ENCODE peak calls at places on chromosomes 5 and 9, in five cellular contexts. One of them, this sample, is unnamed.

GRCh38 chr9:372143-372542 is 157.5 kb downstream of the DOCK8 start:
- DNase-seq in left ventricle myocardium inferior: no peak
- DNase-seq in gastrocnemius medialis: no peak
- DNase-seq in effector memory CD4-positive, alpha-beta T cell: no peak
- DNase-seq in tibial nerve: no peak
- DNase-seq in this sample: peak; percentile 35

GRCh38 chr5:150138551-150139265 is 16.9 kb downstream of the PDGFRB start:
- DNase-seq in left ventricle myocardium inferior: peak; percentile 56
- DNase-seq in gastrocnemius medialis: no peak
- DNase-seq in effector memory CD4-positive, alpha-beta T cell: no peak
- DNase-seq in tibial nerve: peak; percentile 50
- DNase-seq in this sample: peak; percentile 84

GRCh38 chr9:68492801-68493200 is 47.9 kb downstream of the TMEM252 start:
- DNase-seq in left ventricle myocardium inferior: no peak
- DNase-seq in gastrocnemius medialis: no peak
- DNase-seq in effector memory CD4-positive, alpha-beta T cell: no peak
- DNase-seq in tibial nerve: no peak
- DNase-seq in this sample: no peak

GRCh38 chr9:79425840-79426239 is 145.9 kb upstream of the TLE4 start:
- DNase-seq in left ventricle myocardium inferior: no peak
- DNase-seq in gastrocnemius medialis: no peak
- DNase-seq in effector memory CD4-positive, alpha-beta T cell: no peak
- DNase-seq in tibial nerve: no peak
- DNase-seq in this sample: no peak

GRCh38 chr9:133986061-133986460 is 6.1 kb downstream of the VAV2 start:
- DNase-seq in left ventricle myocardium inferior: peak; percentile 9
- DNase-seq in gastrocnemius medialis: no peak
- DNase-seq in effector memory CD4-positive, alpha-beta T cell: no peak
- DNase-seq in tibial nerve: no peak
- DNase-seq in this sample: no peak

GRCh38 chr5:164336906-164337305 is 831.5 kb downstream of the MAT2B start:
- DNase-seq in left ventricle myocardium inferior: no peak
- DNase-seq in gastrocnemius medialis: no peak
- DNase-seq in effector memory CD4-positive, alpha-beta T cell: no peak
- DNase-seq in tibial nerve: no peak
- DNase-seq in this sample: peak; percentile 92

GRCh38 chr9:5263568-5264218 is 32.5 kb downstream of the INSL4 start:
- DNase-seq in left ventricle myocardium inferior: no peak
- DNase-seq in gastrocnemius medialis: no peak
- DNase-seq in effector memory CD4-positive, alpha-beta T cell: no peak
- DNase-seq in tibial nerve: no peak
- DNase-seq in this sample: no peak

GRCh38 chr9:14645648-14646047 is 47.6 kb downstream of the ZDHHC21 start:
- DNase-seq in left ventricle myocardium inferior: no peak
- DNase-seq in gastrocnemius medialis: no peak
- DNase-seq in effector memory CD4-positive, alpha-beta T cell: no peak
- DNase-seq in tibial nerve: no peak
- DNase-seq in this sample: no peak

GRCh38 chr9:124218438-124219289 is 39.1 kb upstream of the NEK6 start:
- DNase-seq in left ventricle myocardium inferior: no peak
- DNase-seq in gastrocnemius medialis: peak; percentile 48
- DNase-seq in effector memory CD4-positive, alpha-beta T cell: no peak
- DNase-seq in tibial nerve: peak; percentile 48
- DNase-seq in this sample: no peak

GRCh38 chr9:114366334-114367128 is 21.3 kb downstream of the AKNA start:
- DNase-seq in left ventricle myocardium inferior: no peak
- DNase-seq in gastrocnemius medialis: no peak
- DNase-seq in effector memory CD4-positive, alpha-beta T cell: no peak
- DNase-seq in tibial nerve: no peak
- DNase-seq in this sample: peak; percentile 77

GRCh38 chr9:125659954-125660353 is 47.1 kb downstream of the MAPKAP1 start:
- DNase-seq in left ventricle myocardium inferior: no peak
- DNase-seq in gastrocnemius medialis: no peak
- DNase-seq in effector memory CD4-positive, alpha-beta T cell: no peak
- DNase-seq in tibial nerve: no peak
- DNase-seq in this sample: peak; percentile 75

GRCh38 chr9:114316605-114317230 is 6.2 kb upstream of the ORM1 start:
- DNase-seq in left ventricle myocardium inferior: no peak
- DNase-seq in gastrocnemius medialis: no peak
- DNase-seq in effector memory CD4-positive, alpha-beta T cell: no peak
- DNase-seq in tibial nerve: no peak
- DNase-seq in this sample: no peak

GRCh38 chr5:32462618-32463017 is 18.1 kb upstream of the ZFR start:
- DNase-seq in left ventricle myocardium inferior: no peak
- DNase-seq in gastrocnemius medialis: no peak
- DNase-seq in effector memory CD4-positive, alpha-beta T cell: no peak
- DNase-seq in tibial nerve: no peak
- DNase-seq in this sample: peak; percentile 13

GRCh38 chr9:133492061-133493021 is 13.4 kb upstream of the SLC2A6 start:
- DNase-seq in left ventricle myocardium inferior: no peak
- DNase-seq in gastrocnemius medialis: peak; percentile 66
- DNase-seq in effector memory CD4-positive, alpha-beta T cell: no peak
- DNase-seq in tibial nerve: no peak
- DNase-seq in this sample: no peak

GRCh38 chr5:88675758-88676636 is 207.0 kb downstream of the MEF2C start:
- DNase-seq in left ventricle myocardium inferior: no peak
- DNase-seq in gastrocnemius medialis: no peak
- DNase-seq in effector memory CD4-positive, alpha-beta T cell: no peak
- DNase-seq in tibial nerve: no peak
- DNase-seq in this sample: no peak

GRCh38 chr9:5292141-5292540 is 12.4 kb downstream of the RLN2 start:
- DNase-seq in left ventricle myocardium inferior: no peak
- DNase-seq in gastrocnemius medialis: no peak
- DNase-seq in effector memory CD4-positive, alpha-beta T cell: no peak
- DNase-seq in tibial nerve: no peak
- DNase-seq in this sample: peak; percentile 2

GRCh38 chr9:73284386-73284785 is 132.7 kb downstream of the ANXA1 start:
- DNase-seq in left ventricle myocardium inferior: no peak
- DNase-seq in gastrocnemius medialis: no peak
- DNase-seq in effector memory CD4-positive, alpha-beta T cell: no peak
- DNase-seq in tibial nerve: no peak
- DNase-seq in this sample: no peak

GRCh38 chr9:126144617-126145456 is 181.8 kb upstream of the MVB12B start:
- DNase-seq in left ventricle myocardium inferior: no peak
- DNase-seq in gastrocnemius medialis: no peak
- DNase-seq in effector memory CD4-positive, alpha-beta T cell: no peak
- DNase-seq in tibial nerve: no peak
- DNase-seq in this sample: no peak

GRCh38 chr9:131406567-131407436 is 12.9 kb downstream of the PRRC2B start:
- DNase-seq in left ventricle myocardium inferior: no peak
- DNase-seq in gastrocnemius medialis: no peak
- DNase-seq in effector memory CD4-positive, alpha-beta T cell: no peak
- DNase-seq in tibial nerve: no peak
- DNase-seq in this sample: no peak

GRCh38 chr5:71475788-71476384 is 20.4 kb downstream of the BDP1 start:
- DNase-seq in left ventricle myocardium inferior: no peak
- DNase-seq in gastrocnemius medialis: no peak
- DNase-seq in effector memory CD4-positive, alpha-beta T cell: no peak
- DNase-seq in tibial nerve: no peak
- DNase-seq in this sample: no peak

GRCh38 chr5:181271081-181271480 is 10.1 kb upstream of the TRIM52 start:
- DNase-seq in left ventricle myocardium inferior: no peak
- DNase-seq in gastrocnemius medialis: no peak
- DNase-seq in effector memory CD4-positive, alpha-beta T cell: no peak
- DNase-seq in tibial nerve: peak; percentile 1
- DNase-seq in this sample: no peak

GRCh38 chr5:24644757-24645156 is at the start of gene CDH10:
- DNase-seq in left ventricle myocardium inferior: no peak
- DNase-seq in gastrocnemius medialis: no peak
- DNase-seq in effector memory CD4-positive, alpha-beta T cell: no peak
- DNase-seq in tibial nerve: no peak
- DNase-seq in this sample: no peak

GRCh38 chr5:8340261-8340660 is 471.3 kb downstream of the MTRR start:
- DNase-seq in left ventricle myocardium inferior: no peak
- DNase-seq in gastrocnemius medialis: no peak
- DNase-seq in effector memory CD4-positive, alpha-beta T cell: no peak
- DNase-seq in tibial nerve: no peak
- DNase-seq in this sample: no peak

DNA sequence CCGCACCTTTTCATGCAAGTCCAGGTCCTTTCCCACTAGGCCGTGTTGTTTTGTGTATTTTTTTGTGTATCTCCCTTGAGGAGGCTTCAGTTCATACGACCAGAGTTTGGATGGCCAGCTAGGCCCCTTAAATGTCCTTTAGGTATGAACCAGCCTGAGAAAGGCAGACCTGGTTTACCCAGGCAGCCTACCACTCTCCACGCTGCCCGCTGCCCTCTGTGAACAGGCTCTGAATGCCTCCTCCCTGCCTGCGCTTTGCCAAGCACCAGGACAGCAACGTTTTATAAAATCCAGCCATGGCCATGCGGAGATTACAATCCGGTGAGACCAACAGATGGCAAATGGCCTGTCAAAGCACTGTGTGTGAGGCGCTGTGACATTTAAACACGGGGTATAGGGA is 626 bp upstream of the CLTB start:
- DNase-seq in left ventricle myocardium inferior: no peak
- DNase-seq in gastrocnemius medialis: no peak
- DNase-seq in effector memory CD4-positive, alpha-beta T cell: no peak
- DNase-seq in tibial nerve: no peak
- DNase-seq in this sample: no peak
- H3K4me3 ChIP-seq in left ventricle myocardium inferior: peak overlapping the region; percentile 97
- H3K4me3 ChIP-seq in gastrocnemius medialis: peak overlapping the region; percentile 76
- H3K4me3 ChIP-seq in effector memory CD4-positive, alpha-beta T cell: peak overlapping the region; percentile 43
- H3K4me3 ChIP-seq in tibial nerve: peak overlapping the region; percentile 70
- H3K4me3 ChIP-seq in this sample: peak overlapping the region; percentile 77

DNA sequence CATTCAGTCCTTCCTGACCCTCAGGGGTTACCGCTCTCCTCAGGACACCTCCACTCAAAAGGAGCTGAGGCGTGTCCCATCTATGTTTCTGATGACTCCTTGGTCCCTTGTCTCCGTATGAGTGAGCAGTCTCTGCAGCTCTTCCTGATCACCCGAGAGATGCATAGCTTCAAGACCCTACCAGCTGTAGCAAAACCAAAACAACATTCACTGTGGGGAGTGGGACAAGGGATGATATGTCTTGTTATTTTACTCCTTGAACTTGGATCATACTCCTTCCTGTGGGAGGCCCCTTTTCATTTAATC is 14.4 kb downstream of the GLDC start:
- DNase-seq in left ventricle myocardium inferior: no peak
- DNase-seq in gastrocnemius medialis: no peak
- DNase-seq in effector memory CD4-positive, alpha-beta T cell: no peak
- DNase-seq in tibial nerve: no peak
- DNase-seq in this sample: no peak
- H3K4me3 ChIP-seq in left ventricle myocardium inferior: no peak overlapping the region
- H3K4me3 ChIP-seq in gastrocnemius medialis: no peak overlapping the region
- H3K4me3 ChIP-seq in effector memory CD4-positive, alpha-beta T cell: no peak overlapping the region
- H3K4me3 ChIP-seq in tibial nerve: no peak overlapping the region
- H3K4me3 ChIP-seq in this sample: no peak overlapping the region

DNA sequence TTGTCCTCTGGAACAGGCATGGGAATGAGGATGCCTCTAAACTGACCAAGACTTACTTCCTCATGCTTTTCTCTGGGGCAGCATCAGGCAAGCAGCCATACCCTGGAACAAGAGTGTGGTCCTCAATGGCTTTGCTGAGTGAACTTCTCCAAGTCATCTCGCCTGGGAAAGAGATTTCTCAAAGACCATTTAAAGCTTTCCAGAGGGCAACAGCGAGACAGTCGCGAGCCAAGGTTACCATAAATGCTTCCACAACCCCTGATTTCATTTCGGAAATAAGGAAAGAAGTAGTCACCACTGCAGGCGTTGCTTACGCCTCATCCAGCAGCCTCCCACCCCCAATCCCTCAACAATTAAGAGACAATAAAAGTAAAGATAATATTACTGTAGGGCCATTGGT is 1.2 kb upstream of the SNCAIP start:
- DNase-seq in left ventricle myocardium inferior: no peak
- DNase-seq in gastrocnemius medialis: no peak
- DNase-seq in effector memory CD4-positive, alpha-beta T cell: no peak
- DNase-seq in tibial nerve: no peak
- DNase-seq in this sample: no peak
- H3K4me3 ChIP-seq in left ventricle myocardium inferior: peak overlapping the region; percentile 76
- H3K4me3 ChIP-seq in gastrocnemius medialis: peak overlapping the region; percentile 49
- H3K4me3 ChIP-seq in effector memory CD4-positive, alpha-beta T cell: no peak overlapping the region
- H3K4me3 ChIP-seq in tibial nerve: no peak overlapping the region
- H3K4me3 ChIP-seq in this sample: no peak overlapping the region

DNA sequence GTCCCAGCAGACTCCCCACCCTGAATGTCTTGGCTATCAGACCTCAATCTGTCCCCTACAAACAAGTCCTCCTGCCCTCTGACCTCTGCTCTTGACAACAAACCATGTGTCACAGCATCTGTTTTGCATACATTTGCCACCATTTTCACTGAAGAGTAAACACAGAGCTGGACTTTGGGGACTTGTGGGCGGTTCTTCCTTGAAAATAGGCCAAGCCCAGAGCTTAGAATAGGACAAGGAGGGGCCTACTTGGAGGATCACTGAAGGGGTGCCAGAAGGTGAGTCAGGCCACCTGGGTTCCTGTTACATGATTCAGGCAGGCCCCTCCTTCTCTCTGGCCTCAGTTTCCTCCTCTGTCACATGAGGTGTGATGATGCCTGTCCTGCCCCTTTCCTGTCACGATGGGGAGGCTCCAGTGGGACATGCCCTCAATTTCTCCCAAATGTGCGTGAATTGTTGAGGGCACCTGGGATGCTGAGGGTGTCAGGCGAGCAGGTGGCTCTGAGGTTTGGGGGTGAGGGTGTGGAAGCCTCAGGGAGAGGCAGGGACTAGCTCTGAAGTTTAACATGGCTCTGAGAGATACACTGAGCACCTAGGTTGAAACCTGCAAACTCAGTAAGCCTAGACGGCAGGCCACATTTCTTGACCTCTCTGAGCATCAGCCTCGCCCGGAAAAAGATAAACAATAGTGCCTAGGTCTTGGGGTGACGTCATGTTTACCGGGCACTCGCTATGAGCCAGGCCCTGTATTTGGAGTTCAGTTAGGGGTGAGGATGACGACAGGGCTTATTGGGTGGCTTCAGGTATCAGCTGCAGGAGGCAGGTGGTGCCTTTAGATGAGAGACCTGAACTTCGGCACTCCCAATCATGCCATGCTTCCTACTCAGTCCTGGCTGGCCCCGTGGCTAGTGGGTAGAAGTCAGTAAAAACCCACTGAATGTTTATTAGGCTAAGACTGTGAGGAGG is 107.6 kb upstream of the PITX1 start:
- DNase-seq in left ventricle myocardium inferior: no peak
- DNase-seq in gastrocnemius medialis: no peak
- DNase-seq in effector memory CD4-positive, alpha-beta T cell: no peak
- DNase-seq in tibial nerve: no peak
- DNase-seq in this sample: no peak
- H3K4me3 ChIP-seq in left ventricle myocardium inferior: no peak overlapping the region
- H3K4me3 ChIP-seq in gastrocnemius medialis: no peak overlapping the region
- H3K4me3 ChIP-seq in effector memory CD4-positive, alpha-beta T cell: no peak overlapping the region
- H3K4me3 ChIP-seq in tibial nerve: no peak overlapping the region
- H3K4me3 ChIP-seq in this sample: no peak overlapping the region

GRCh38 chr5:158393457-158393856 is 534.5 kb upstream of the CLINT1 start:
- DNase-seq in left ventricle myocardium inferior: no peak
- DNase-seq in gastrocnemius medialis: no peak
- DNase-seq in effector memory CD4-positive, alpha-beta T cell: no peak
- DNase-seq in tibial nerve: no peak
- DNase-seq in this sample: no peak

GRCh38 chr5:158392753-158393152 is 533.8 kb upstream of the CLINT1 start:
- DNase-seq in left ventricle myocardium inferior: no peak
- DNase-seq in gastrocnemius medialis: no peak
- DNase-seq in effector memory CD4-positive, alpha-beta T cell: no peak
- DNase-seq in tibial nerve: no peak
- DNase-seq in this sample: no peak

GRCh38 chr5:158398360-158399201 is 539.6 kb upstream of the CLINT1 start:
- DNase-seq in left ventricle myocardium inferior: no peak
- DNase-seq in gastrocnemius medialis: no peak
- DNase-seq in effector memory CD4-positive, alpha-beta T cell: no peak
- DNase-seq in tibial nerve: no peak
- DNase-seq in this sample: no peak

GRCh38 chr5:158394102-158394501 is 535.2 kb upstream of the CLINT1 start:
- DNase-seq in left ventricle myocardium inferior: no peak
- DNase-seq in gastrocnemius medialis: no peak
- DNase-seq in effector memory CD4-positive, alpha-beta T cell: no peak
- DNase-seq in tibial nerve: no peak
- DNase-seq in this sample: no peak

GRCh38 chr5:158397278-158397677 is 538.3 kb upstream of the CLINT1 start:
- DNase-seq in left ventricle myocardium inferior: no peak
- DNase-seq in gastrocnemius medialis: no peak
- DNase-seq in effector memory CD4-positive, alpha-beta T cell: no peak
- DNase-seq in tibial nerve: no peak
- DNase-seq in this sample: no peak
- H3K4me3 ChIP-seq in left ventricle myocardium inferior: no peak overlapping the region
- H3K4me3 ChIP-seq in gastrocnemius medialis: no peak overlapping the region
- H3K4me3 ChIP-seq in effector memory CD4-positive, alpha-beta T cell: no peak overlapping the region
- H3K4me3 ChIP-seq in tibial nerve: no peak overlapping the region
- H3K4me3 ChIP-seq in this sample: no peak overlapping the region